ENCODE peak calls at places on chromosomes 7 and 10, in seven cellular contexts. One of them, this sample, is unnamed.

GRCh38 chr7:130394421-130395188 is 14.3 kb downstream of the CPA1 start:
- DNase-seq in stomach: no peak
- DNase-seq in transverse colon: no peak
- DNase-seq in suprapubic skin: no peak
- DNase-seq in sigmoid colon: no peak
- DNase-seq in A549: no peak
- DNase-seq in tibial nerve: no peak
- DNase-seq in this sample: no peak

GRCh38 chr10:115902596-115902995 is 370.4 kb downstream of the GFRA1 start:
- DNase-seq in tibial nerve: no peak
- DNase-seq in suprapubic skin: no peak
- DNase-seq in transverse colon: no peak
- DNase-seq in A549: no peak
- DNase-seq in sigmoid colon: no peak
- DNase-seq in stomach: no peak
- DNase-seq in this sample: no peak

GRCh38 chr10:125691160-125691981 is 8.4 kb upstream of the TEX36 start:
- DNase-seq in sigmoid colon: no peak
- DNase-seq in stomach: no peak
- DNase-seq in suprapubic skin: no peak
- DNase-seq in A549: no peak
- DNase-seq in tibial nerve: no peak
- DNase-seq in transverse colon: no peak
- DNase-seq in this sample: no peak

GRCh38 chr7:2521952-2522591 is 2.5 kb downstream of the LFNG start:
- DNase-seq in A549: peak
- DNase-seq in suprapubic skin: no peak
- DNase-seq in stomach: no peak
- DNase-seq in tibial nerve: no peak
- DNase-seq in transverse colon: peak
- DNase-seq in sigmoid colon: no peak
- DNase-seq in this sample: no peak

GRCh38 chr7:100863406-100863950 is 3.7 kb upstream of the TRIP6 start:
- DNase-seq in suprapubic skin: no peak
- DNase-seq in transverse colon: no peak
- DNase-seq in A549: no peak
- DNase-seq in tibial nerve: peak
- DNase-seq in stomach: peak
- DNase-seq in sigmoid colon: no peak
- DNase-seq in this sample: no peak

GRCh38 chr7:149624006-149624405 is 126.4 kb upstream of the ZNF746 start:
- DNase-seq in tibial nerve: no peak
- DNase-seq in transverse colon: peak
- DNase-seq in suprapubic skin: no peak
- DNase-seq in A549: peak
- DNase-seq in stomach: peak
- DNase-seq in sigmoid colon: peak
- DNase-seq in this sample: peak

GRCh38 chr7:98210513-98211220 is 572 bp upstream of the BHLHA15 start:
- DNase-seq in suprapubic skin: peak
- DNase-seq in transverse colon: peak
- DNase-seq in stomach: no peak
- DNase-seq in A549: no peak
- DNase-seq in tibial nerve: no peak
- DNase-seq in sigmoid colon: peak
- DNase-seq in this sample: no peak

GRCh38 chr7:2943851-2944601 is 99.6 kb downstream of the CARD11 start:
- DNase-seq in transverse colon: no peak
- DNase-seq in suprapubic skin: peak
- DNase-seq in sigmoid colon: peak
- DNase-seq in tibial nerve: no peak
- DNase-seq in A549: no peak
- DNase-seq in stomach: no peak
- DNase-seq in this sample: no peak

GRCh38 chr10:77386833-77387232 is 250.8 kb downstream of the KCNMA1 start:
- DNase-seq in transverse colon: no peak
- DNase-seq in A549: no peak
- DNase-seq in tibial nerve: no peak
- DNase-seq in suprapubic skin: no peak
- DNase-seq in sigmoid colon: no peak
- DNase-seq in stomach: no peak
- DNase-seq in this sample: peak

GRCh38 chr10:33094263-33095051 is 136.4 kb upstream of the ITGB1 start:
- DNase-seq in A549: no peak
- DNase-seq in transverse colon: no peak
- DNase-seq in stomach: no peak
- DNase-seq in tibial nerve: no peak
- DNase-seq in suprapubic skin: no peak
- DNase-seq in sigmoid colon: no peak
- DNase-seq in this sample: no peak

GRCh38 chr7:22564511-22565045 is 64.6 kb upstream of the STEAP1B start:
- DNase-seq in tibial nerve: peak
- DNase-seq in A549: no peak
- DNase-seq in transverse colon: no peak
- DNase-seq in stomach: no peak
- DNase-seq in suprapubic skin: no peak
- DNase-seq in sigmoid colon: no peak
- DNase-seq in this sample: no peak

GRCh38 chr7:99473315-99473596 is 566 bp downstream of the ZNF789 start:
- DNase-seq in transverse colon: peak
- DNase-seq in A549: peak
- DNase-seq in tibial nerve: no peak
- DNase-seq in stomach: no peak
- DNase-seq in suprapubic skin: no peak
- DNase-seq in sigmoid colon: no peak
- DNase-seq in this sample: no peak

GRCh38 chr10:23918839-23919238 is 290.1 kb upstream of the KIAA1217 start:
- DNase-seq in suprapubic skin: no peak
- DNase-seq in A549: no peak
- DNase-seq in tibial nerve: no peak
- DNase-seq in stomach: no peak
- DNase-seq in sigmoid colon: no peak
- DNase-seq in transverse colon: no peak
- DNase-seq in this sample: no peak

GRCh38 chr7:2488681-2489080 is 12.5 kb upstream of the GRIFIN start:
- DNase-seq in A549: no peak
- DNase-seq in tibial nerve: no peak
- DNase-seq in transverse colon: no peak
- DNase-seq in stomach: no peak
- DNase-seq in sigmoid colon: no peak
- DNase-seq in suprapubic skin: no peak
- DNase-seq in this sample: no peak

GRCh38 chr10:27744478-27745379 is 890 bp downstream of the MKX start:
- DNase-seq in suprapubic skin: no peak
- DNase-seq in A549: peak
- DNase-seq in stomach: peak
- DNase-seq in sigmoid colon: peak
- DNase-seq in tibial nerve: no peak
- DNase-seq in transverse colon: peak
- DNase-seq in this sample: peak

GRCh38 chr7:774161-775109 is 47.4 kb upstream of the PRKAR1B start:
- DNase-seq in transverse colon: peak
- DNase-seq in stomach: peak
- DNase-seq in tibial nerve: peak
- DNase-seq in sigmoid colon: no peak
- DNase-seq in suprapubic skin: no peak
- DNase-seq in A549: peak
- DNase-seq in this sample: peak

GRCh38 chr10:18737841-18738240 is 78.6 kb downstream of the ARL5B start:
- DNase-seq in sigmoid colon: no peak
- DNase-seq in A549: no peak
- DNase-seq in tibial nerve: no peak
- DNase-seq in stomach: no peak
- DNase-seq in transverse colon: no peak
- DNase-seq in suprapubic skin: no peak
- DNase-seq in this sample: no peak

GRCh38 chr10:76037531-76037930 is 606.1 kb downstream of the LRMDA start:
- DNase-seq in stomach: no peak
- DNase-seq in A549: no peak
- DNase-seq in suprapubic skin: no peak
- DNase-seq in sigmoid colon: no peak
- DNase-seq in tibial nerve: no peak
- DNase-seq in transverse colon: no peak
- DNase-seq in this sample: no peak

GRCh38 chr10:1361411-1362105 is 305.4 kb downstream of the WDR37 start:
- DNase-seq in stomach: no peak
- DNase-seq in tibial nerve: no peak
- DNase-seq in A549: no peak
- DNase-seq in suprapubic skin: no peak
- DNase-seq in transverse colon: no peak
- DNase-seq in sigmoid colon: no peak
- DNase-seq in this sample: no peak

GRCh38 chr10:1358860-1359598 is 302.8 kb downstream of the WDR37 start:
- DNase-seq in tibial nerve: no peak
- DNase-seq in A549: no peak
- DNase-seq in stomach: no peak
- DNase-seq in suprapubic skin: no peak
- DNase-seq in transverse colon: no peak
- DNase-seq in sigmoid colon: no peak
- DNase-seq in this sample: no peak

GRCh38 chr10:1360581-1361164 is 304.5 kb downstream of the WDR37 start:
- DNase-seq in A549: no peak
- DNase-seq in stomach: no peak
- DNase-seq in transverse colon: no peak
- DNase-seq in suprapubic skin: peak
- DNase-seq in sigmoid colon: no peak
- DNase-seq in tibial nerve: no peak
- DNase-seq in this sample: no peak

GRCh38 chr10:1359599-1359955 is 303.4 kb downstream of the WDR37 start:
- DNase-seq in sigmoid colon: no peak
- DNase-seq in tibial nerve: no peak
- DNase-seq in A549: no peak
- DNase-seq in suprapubic skin: peak
- DNase-seq in transverse colon: no peak
- DNase-seq in stomach: no peak
- DNase-seq in this sample: no peak

GRCh38 chr10:1360011-1360580 is 303.9 kb downstream of the WDR37 start:
- DNase-seq in A549: no peak
- DNase-seq in tibial nerve: no peak
- DNase-seq in stomach: no peak
- DNase-seq in suprapubic skin: peak
- DNase-seq in sigmoid colon: no peak
- DNase-seq in transverse colon: no peak
- DNase-seq in this sample: no peak
- TF ChIP-seq CTCF in A549: peak
- TF ChIP-seq CTCF in tibial nerve: no peak
- TF ChIP-seq CTCF in stomach: no peak
- TF ChIP-seq CTCF in suprapubic skin: no peak
- TF ChIP-seq CTCF in sigmoid colon: no peak
- TF ChIP-seq CTCF in transverse colon: no peak
- TF ChIP-seq CTCF in this sample: no peak

DNA sequence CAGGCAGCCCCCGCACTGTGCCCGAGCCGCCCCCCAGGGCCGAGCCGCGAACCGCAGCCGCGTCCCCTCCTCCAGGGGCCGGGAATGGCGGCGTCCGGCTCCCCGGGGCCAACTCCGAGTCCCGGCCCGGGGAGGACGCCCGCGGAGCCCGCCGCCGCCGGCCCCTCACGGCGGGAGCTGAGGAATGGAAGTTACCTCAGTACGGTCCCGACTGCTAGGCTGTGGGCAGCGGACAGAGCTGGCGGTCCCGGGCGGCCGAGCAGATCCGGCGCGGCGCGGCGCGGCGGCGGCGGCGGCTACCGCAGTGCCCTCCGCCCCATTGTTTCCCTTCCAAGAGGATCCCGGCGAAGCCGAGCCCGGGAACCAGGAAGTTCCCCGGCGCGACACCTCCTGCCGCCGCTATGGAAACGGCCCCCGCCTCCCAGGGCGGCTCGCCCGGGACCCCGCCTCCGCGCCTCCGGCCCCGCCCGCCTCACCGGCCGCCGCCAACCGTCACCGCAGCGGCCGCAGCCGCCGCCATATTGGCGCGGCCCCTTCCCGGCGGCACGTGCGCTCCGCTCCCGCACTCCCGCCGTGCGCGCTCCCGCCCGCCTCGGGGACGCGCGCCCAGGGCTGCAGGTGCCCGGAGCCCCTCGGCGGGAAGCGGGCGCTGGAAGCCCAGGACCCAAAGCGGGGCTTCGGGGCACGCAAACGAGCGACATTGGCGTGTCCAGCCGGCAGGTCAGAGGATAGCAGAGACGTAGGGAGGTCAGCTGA is at the start of gene USP6NL:
- DNase-seq in A549: peak
- DNase-seq in stomach: peak
- DNase-seq in sigmoid colon: peak
- DNase-seq in suprapubic skin: peak
- DNase-seq in tibial nerve: peak
- DNase-seq in transverse colon: peak
- DNase-seq in this sample: peak
- TF ChIP-seq EP300 in A549: no peak
- TF ChIP-seq EP300 in stomach: no peak
- TF ChIP-seq EP300 in sigmoid colon: no peak
- TF ChIP-seq EP300 in suprapubic skin: no peak
- TF ChIP-seq EP300 in tibial nerve: peak
- TF ChIP-seq EP300 in transverse colon: no peak
- TF ChIP-seq EP300 in this sample: no peak

DNA sequence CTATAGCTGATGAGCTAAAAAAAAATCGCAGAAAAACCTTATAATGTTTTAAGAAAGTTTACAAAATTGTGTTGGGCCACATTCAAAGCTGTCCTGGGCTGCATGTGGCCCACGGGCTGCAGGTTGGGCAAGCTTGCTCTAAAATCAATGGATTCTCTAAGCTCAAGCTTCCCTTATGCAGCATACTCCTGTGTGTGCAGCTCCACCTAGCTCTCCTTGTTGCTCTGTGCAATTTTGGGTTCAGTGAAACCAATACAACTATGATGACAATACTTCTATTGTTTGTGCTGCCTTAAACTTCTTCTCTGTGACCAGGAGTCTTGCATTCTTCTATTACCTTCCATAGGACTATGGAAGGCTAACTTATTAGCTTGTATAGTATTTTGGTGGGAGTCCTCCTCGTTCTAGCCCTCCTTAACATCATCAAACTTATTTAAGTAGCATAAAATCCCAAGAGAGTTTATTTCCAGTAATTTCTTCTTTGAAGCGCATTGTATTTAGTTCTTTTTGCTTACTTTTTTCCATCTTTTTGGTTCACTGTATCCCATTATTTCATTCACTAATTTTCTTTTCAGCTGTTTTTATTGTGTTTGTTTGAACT is 170.9 kb upstream of the SMIM30 start:
- DNase-seq in stomach: no peak
- DNase-seq in suprapubic skin: no peak
- DNase-seq in transverse colon: no peak
- DNase-seq in A549: peak
- DNase-seq in tibial nerve: no peak
- DNase-seq in sigmoid colon: no peak
- DNase-seq in this sample: no peak
- TF ChIP-seq CTCF in stomach: peak
- TF ChIP-seq CTCF in suprapubic skin: no peak
- TF ChIP-seq CTCF in transverse colon: peak
- TF ChIP-seq CTCF in A549: no peak
- TF ChIP-seq CTCF in tibial nerve: no peak
- TF ChIP-seq CTCF in sigmoid colon: no peak
- TF ChIP-seq CTCF in this sample: no peak

DNA sequence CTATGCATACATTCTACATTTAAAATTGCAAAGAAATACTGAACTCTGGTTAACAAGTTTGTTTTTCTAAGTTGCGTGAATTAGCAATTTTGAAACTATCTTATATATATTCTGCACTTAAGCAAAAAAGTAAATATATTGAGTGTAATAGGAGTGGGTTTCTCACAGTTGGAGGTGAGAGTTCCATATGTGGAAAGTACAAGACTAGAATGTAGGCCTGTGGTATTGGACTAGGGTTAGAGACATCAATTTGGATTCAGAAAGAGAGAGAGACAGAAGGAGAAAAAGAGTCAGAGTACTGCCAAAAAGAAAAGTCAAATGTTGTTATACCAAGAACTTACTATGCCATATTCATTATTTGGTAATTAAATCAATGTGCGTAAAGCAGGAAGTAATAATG is 47.3 kb upstream of the ITGB8 start:
- DNase-seq in suprapubic skin: no peak
- DNase-seq in sigmoid colon: no peak
- DNase-seq in A549: no peak
- DNase-seq in transverse colon: no peak
- DNase-seq in stomach: no peak
- DNase-seq in tibial nerve: no peak
- DNase-seq in this sample: no peak
- TF ChIP-seq EP300 in suprapubic skin: no peak
- TF ChIP-seq EP300 in sigmoid colon: no peak
- TF ChIP-seq EP300 in A549: no peak
- TF ChIP-seq EP300 in transverse colon: no peak
- TF ChIP-seq EP300 in stomach: no peak
- TF ChIP-seq EP300 in tibial nerve: no peak
- TF ChIP-seq EP300 in this sample: no peak

This sample was measured in ovary.